ENCODE peak calls at places on chromosome 14, in six cellular contexts. J is epithelial cell of esophagus, L is A549, H is fibroblast of the aortic adventitia, E is fibroblast of pulmonary artery, B is endodermal cell. P is an unnamed sample.

GRCh38 chr14:79044894-79045624 is 874.9 kb downstream of the NRXN3 start:
- DNase-seq in H (peak; percentile 34), J (peak; percentile 100), L (peak; percentile 14), E (peak; percentile 71), B (peak; percentile 59), P (no peak)

GRCh38 chr14:61217516-61217915 is 63.6 kb downstream of the TMEM30B start:
- DNase-seq in J (no peak), B (no peak), L (no peak), E (no peak), H (no peak), P (no peak)

GRCh38 chr14:34036319-34036761 is 85.5 kb upstream of the EGLN3 start:
- DNase-seq in E (peak; percentile 65), L (no peak), J (no peak), H (peak; percentile 58), B (no peak), P (no peak)

GRCh38 chr14:57583396-57583795 is 89.7 kb upstream of the CCDC198 start:
- DNase-seq in H (no peak), J (no peak), E (no peak), B (no peak), L (no peak), P (no peak)

GRCh38 chr14:53126705-53127104 is 26.4 kb downstream of the DDHD1 start:
- DNase-seq in B (no peak), E (no peak), J (no peak), L (no peak), H (peak; percentile 42), P (no peak)

GRCh38 chr14:105145381-105146180 is 23.0 kb downstream of the JAG2 start:
- DNase-seq in B (peak; percentile 36), J (no peak), E (no peak), H (no peak), L (no peak), P (no peak)

GRCh38 chr14:21098892-21099595 is 589 bp upstream of the ZNF219 start:
- DNase-seq in L (no peak), E (no peak), B (peak; percentile 47), J (no peak), H (no peak), P (no peak)

GRCh38 chr14:54785111-54785777 is 117.4 kb downstream of the GCH1 start:
- DNase-seq in L (no peak), J (no peak), H (no peak), E (no peak), B (no peak), P (no peak)

GRCh38 chr14:60642270-60642789 is 6.9 kb downstream of the SIX1 start:
- DNase-seq in B (peak; percentile 86), L (no peak), H (no peak), E (no peak), J (no peak), P (no peak)

GRCh38 chr14:95445676-95446075 is 70.8 kb downstream of the SYNE3 start:
- DNase-seq in L (no peak), E (no peak), J (no peak), H (no peak), B (no peak), P (no peak)

GRCh38 chr14:96011609-96012008 is 27.6 kb upstream of the C14orf132 start:
- DNase-seq in L (no peak), B (no peak), J (no peak), E (no peak), H (no peak), P (no peak)

GRCh38 chr14:36449903-36450302 is 70.1 kb downstream of the NKX2-1 start:
- DNase-seq in B (no peak), E (no peak), J (no peak), L (no peak), H (no peak), P (no peak)
- TF ChIP-seq CTCF in B (no peak), E (no peak), J (no peak), L (no peak), H (no peak), P (no peak)

GRCh38 chr14:27587103-27587502 is 989.3 kb upstream of the NOVA1 start:
- DNase-seq in J (no peak), E (no peak), H (no peak), B (no peak), L (no peak), P (no peak)
- TF ChIP-seq CTCF in J (no peak), E (peak; percentile 14), H (no peak), B (peak; percentile 69), L (no peak), P (peak; percentile 48)

GRCh38 chr14:102878174-102878969 is 44.1 kb upstream of the AMN start:
- DNase-seq in J (peak; percentile 8), L (no peak), B (peak; percentile 64), H (no peak), E (no peak), P (no peak)
- TF ChIP-seq CTCF in J (peak; percentile 15), L (no peak), B (peak; percentile 55), H (no peak), E (no peak), P (no peak)

GRCh38 chr14:89289477-89289876 is 127.6 kb downstream of the FOXN3 start:
- DNase-seq in B (no peak), L (no peak), H (no peak), E (no peak), J (no peak), P (no peak)
- TF ChIP-seq CTCF in B (no peak), L (no peak), H (no peak), E (no peak), J (no peak), P (no peak)

GRCh38 chr14:93033039-93033982 is 82.4 kb downstream of the ITPK1 start:
- DNase-seq in L (no peak), B (peak; percentile 67), E (no peak), H (no peak), J (no peak), P (no peak)
- TF ChIP-seq CTCF in L (no peak), B (no peak), E (no peak), H (no peak), J (no peak), P (no peak)

GRCh38 chr14:67765192-67765834 is 51.1 kb downstream of the ZFYVE26 start:
- DNase-seq in H (no peak), E (no peak), B (no peak), L (no peak), J (peak; percentile 90), P (no peak)

GRCh38 chr14:67764496-67764895 is 51.9 kb downstream of the ZFYVE26 start:
- DNase-seq in B (no peak), L (no peak), H (no peak), E (no peak), J (peak; percentile 43), P (no peak)

GRCh38 chr14:67768219-67768618 is 48.2 kb downstream of the ZFYVE26 start:
- DNase-seq in L (no peak), E (no peak), J (no peak), H (peak; percentile 1), B (no peak), P (no peak)

GRCh38 chr14:67763158-67763822 is 53.1 kb downstream of the ZFYVE26 start:
- DNase-seq in L (no peak), B (no peak), J (peak; percentile 87), E (no peak), H (no peak), P (no peak)

DNA sequence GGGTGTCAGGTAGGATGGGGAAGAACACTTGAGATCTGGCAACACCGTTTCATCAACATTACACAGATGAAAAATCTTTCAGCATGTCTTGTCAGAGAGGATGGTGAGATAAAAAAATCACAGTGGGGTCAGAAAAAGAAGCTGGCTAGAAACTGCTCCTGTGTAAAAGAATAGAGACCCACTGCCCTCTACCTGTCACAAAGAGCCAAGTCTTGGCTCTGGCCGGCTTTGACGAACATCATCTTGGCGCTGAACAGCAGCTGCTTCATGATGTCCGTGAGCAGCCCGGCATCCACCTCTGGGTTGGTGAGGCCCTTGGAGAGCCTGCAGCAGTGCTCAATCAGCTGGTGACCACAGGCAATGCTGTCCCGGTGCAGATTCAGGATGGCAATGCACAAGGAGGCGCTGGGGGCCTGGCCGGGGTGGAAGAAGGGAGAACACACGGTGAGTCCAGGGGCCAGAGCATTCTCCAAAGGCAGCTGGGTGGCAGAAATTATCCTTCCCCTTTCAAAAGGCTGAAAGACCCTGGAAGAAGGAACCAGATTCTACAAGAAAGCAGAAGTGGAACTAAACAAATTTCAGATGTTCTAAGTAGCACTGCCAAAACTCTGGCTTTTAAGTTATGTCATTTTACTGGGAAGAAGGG is 50.2 kb downstream of the ZFYVE26 start:
- DNase-seq in B (no peak), J (no peak), E (no peak), H (no peak), L (no peak), P (no peak)
- TF ChIP-seq CTCF in B (peak; percentile 18), J (peak; percentile 16), E (no peak), H (no peak), L (peak; percentile 21), P (no peak)

GRCh38 chr14:89849931-89850330 is 104.6 kb downstream of the EFCAB11 start:
- DNase-seq in H (peak; percentile 53), B (no peak), L (no peak), E (peak; percentile 51), J (peak; percentile 34), P (no peak)

GRCh38 chr14:89844508-89844907 is 110.0 kb downstream of the EFCAB11 start:
- DNase-seq in B (no peak), H (no peak), L (no peak), J (no peak), E (no peak), P (no peak)

GRCh38 chr14:89851031-89851430 is 103.5 kb downstream of the EFCAB11 start:
- DNase-seq in E (no peak), J (no peak), H (no peak), L (no peak), B (no peak), P (no peak)

GRCh38 chr14:89845346-89845745 is 109.2 kb downstream of the EFCAB11 start:
- DNase-seq in B (no peak), L (peak; percentile 33), H (peak; percentile 91), E (peak; percentile 95), J (peak; percentile 54), P (no peak)

DNA sequence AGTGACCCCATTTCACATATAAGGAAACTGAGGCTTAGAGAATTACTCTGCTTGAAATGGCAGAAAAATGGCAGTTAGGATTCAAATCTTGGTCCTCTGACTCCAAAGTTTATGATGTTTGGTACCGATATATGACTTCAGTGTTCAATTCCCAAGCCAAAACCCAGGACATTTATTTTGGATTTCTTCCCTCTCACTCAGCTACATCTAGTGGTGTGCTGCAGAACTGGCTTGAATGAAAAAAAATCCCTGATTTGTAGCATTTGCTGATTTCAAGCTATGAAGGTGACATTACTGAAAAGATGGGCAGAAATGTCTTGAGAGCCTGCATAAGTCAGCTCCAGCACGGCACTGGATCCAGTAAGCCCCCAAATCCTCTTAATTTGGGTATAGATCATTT is 106.4 kb downstream of the EFCAB11 start:
- DNase-seq in J (no peak), E (peak; percentile 38), B (no peak), H (peak; percentile 50), L (no peak), P (no peak)
- TF ChIP-seq CTCF in J (peak; percentile 57), E (peak; percentile 56), B (peak; percentile 56), H (peak; percentile 68), L (peak; percentile 19), P (peak; percentile 45)

P was measured in neural crest cell.